ENCODE peak calls at places on chromosomes 11 and 22, in ten cellular contexts. One of them, this sample, is unnamed. For H3K36me3 and H3K4me1, the result is how much of the 10 kb centered on the place peaks cover.

GRCh38 chr11:62792193-62792575 is 378 bp upstream of the TMEM223 start:
- DNase-seq in effector memory CD4-positive, alpha-beta T cell: no peak
- DNase-seq in hepatocyte: peak
- DNase-seq in colonic mucosa: peak
- DNase-seq in tibial nerve: no peak
- DNase-seq in uterus: no peak
- DNase-seq in ovary: no peak
- DNase-seq in OCI-LY7: no peak
- DNase-seq in left lung: no peak
- DNase-seq in GM23248: no peak
- DNase-seq in this sample: peak

GRCh38 chr22:45912910-45913309 is 64.1 kb downstream of the WNT7B start:
- DNase-seq in ovary: no peak
- DNase-seq in GM23248: no peak
- DNase-seq in colonic mucosa: no peak
- DNase-seq in left lung: no peak
- DNase-seq in effector memory CD4-positive, alpha-beta T cell: no peak
- DNase-seq in uterus: no peak
- DNase-seq in OCI-LY7: no peak
- DNase-seq in tibial nerve: no peak
- DNase-seq in hepatocyte: no peak
- DNase-seq in this sample: no peak

GRCh38 chr11:48116843-48117242 is 99.8 kb upstream of the OR4B1 start:
- DNase-seq in uterus: no peak
- DNase-seq in effector memory CD4-positive, alpha-beta T cell: no peak
- DNase-seq in OCI-LY7: peak
- DNase-seq in GM23248: peak
- DNase-seq in tibial nerve: no peak
- DNase-seq in colonic mucosa: no peak
- DNase-seq in hepatocyte: no peak
- DNase-seq in ovary: no peak
- DNase-seq in left lung: no peak
- DNase-seq in this sample: no peak

GRCh38 chr22:20526628-20527355 is 19.4 kb downstream of the MED15 start:
- DNase-seq in GM23248: peak
- DNase-seq in ovary: no peak
- DNase-seq in hepatocyte: peak
- DNase-seq in left lung: no peak
- DNase-seq in tibial nerve: no peak
- DNase-seq in effector memory CD4-positive, alpha-beta T cell: no peak
- DNase-seq in uterus: no peak
- DNase-seq in OCI-LY7: no peak
- DNase-seq in colonic mucosa: no peak
- DNase-seq in this sample: no peak

GRCh38 chr22:35620624-35621245 is 3.6 kb upstream of the MB start:
- DNase-seq in colonic mucosa: no peak
- DNase-seq in left lung: no peak
- DNase-seq in effector memory CD4-positive, alpha-beta T cell: no peak
- DNase-seq in ovary: no peak
- DNase-seq in OCI-LY7: no peak
- DNase-seq in GM23248: peak
- DNase-seq in uterus: peak
- DNase-seq in hepatocyte: peak
- DNase-seq in tibial nerve: no peak
- DNase-seq in this sample: peak

GRCh38 chr22:46878549-46878948 is 116.1 kb downstream of the TBC1D22A start:
- DNase-seq in hepatocyte: no peak
- DNase-seq in GM23248: no peak
- DNase-seq in tibial nerve: no peak
- DNase-seq in ovary: no peak
- DNase-seq in left lung: no peak
- DNase-seq in OCI-LY7: no peak
- DNase-seq in effector memory CD4-positive, alpha-beta T cell: no peak
- DNase-seq in uterus: no peak
- DNase-seq in colonic mucosa: no peak
- DNase-seq in this sample: no peak

GRCh38 chr22:42747701-42748513 is 27.2 kb upstream of the A4GALT start:
- DNase-seq in colonic mucosa: no peak
- DNase-seq in tibial nerve: no peak
- DNase-seq in uterus: no peak
- DNase-seq in ovary: no peak
- DNase-seq in hepatocyte: peak
- DNase-seq in OCI-LY7: no peak
- DNase-seq in left lung: no peak
- DNase-seq in effector memory CD4-positive, alpha-beta T cell: no peak
- DNase-seq in GM23248: peak
- DNase-seq in this sample: no peak

GRCh38 chr11:63569570-63569969 is 6.4 kb upstream of the PLAAT2 start:
- DNase-seq in colonic mucosa: no peak
- DNase-seq in left lung: no peak
- DNase-seq in OCI-LY7: no peak
- DNase-seq in GM23248: no peak
- DNase-seq in tibial nerve: no peak
- DNase-seq in ovary: no peak
- DNase-seq in effector memory CD4-positive, alpha-beta T cell: no peak
- DNase-seq in hepatocyte: no peak
- DNase-seq in uterus: no peak
- DNase-seq in this sample: no peak

GRCh38 chr11:71499546-71499945 is 27.5 kb upstream of the KRTAP5-7 start:
- DNase-seq in OCI-LY7: no peak
- DNase-seq in GM23248: no peak
- DNase-seq in left lung: no peak
- DNase-seq in colonic mucosa: no peak
- DNase-seq in ovary: no peak
- DNase-seq in uterus: no peak
- DNase-seq in tibial nerve: no peak
- DNase-seq in effector memory CD4-positive, alpha-beta T cell: no peak
- DNase-seq in hepatocyte: no peak
- DNase-seq in this sample: peak

GRCh38 chr11:3614742-3615171 is 27.0 kb downstream of the ART5 start:
- DNase-seq in effector memory CD4-positive, alpha-beta T cell: peak
- DNase-seq in left lung: no peak
- DNase-seq in colonic mucosa: no peak
- DNase-seq in OCI-LY7: no peak
- DNase-seq in tibial nerve: no peak
- DNase-seq in uterus: no peak
- DNase-seq in hepatocyte: no peak
- DNase-seq in ovary: no peak
- DNase-seq in GM23248: peak
- DNase-seq in this sample: peak

GRCh38 chr22:49025791-49026475 is 801.7 kb downstream of the BRD1 start:
- DNase-seq in left lung: peak
- DNase-seq in uterus: no peak
- DNase-seq in effector memory CD4-positive, alpha-beta T cell: no peak
- DNase-seq in colonic mucosa: no peak
- DNase-seq in OCI-LY7: no peak
- DNase-seq in GM23248: no peak
- DNase-seq in hepatocyte: no peak
- DNase-seq in ovary: no peak
- DNase-seq in tibial nerve: no peak
- DNase-seq in this sample: no peak

DNA sequence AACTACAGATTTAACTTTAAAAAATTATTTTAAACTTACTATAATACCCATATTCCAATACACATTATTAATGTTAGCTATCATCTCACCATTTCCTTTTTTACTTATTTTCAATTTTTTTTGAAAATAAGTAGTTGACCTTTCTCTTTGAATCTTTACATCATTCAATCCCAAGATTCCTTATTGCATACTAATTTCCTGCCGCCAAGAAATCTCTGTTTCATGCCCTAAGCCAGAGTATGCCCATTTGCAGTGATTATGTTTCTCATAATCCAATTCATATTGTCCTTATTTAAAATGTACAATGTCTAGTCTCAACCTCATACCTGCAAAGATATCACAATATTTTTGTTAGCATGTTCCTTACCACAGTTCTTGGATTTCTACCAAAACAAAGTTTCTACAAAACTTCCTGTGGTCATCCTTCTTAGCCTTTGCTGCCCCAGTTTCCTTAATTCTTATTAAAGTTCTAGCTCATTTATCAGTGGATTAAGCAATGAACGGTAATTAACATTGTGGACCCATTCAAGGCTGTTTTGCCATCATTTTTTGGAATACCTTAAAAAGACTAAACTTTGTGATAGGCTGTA is 75.3 kb downstream of the CD44 start:
- DNase-seq in hepatocyte: no peak
- DNase-seq in tibial nerve: no peak
- DNase-seq in effector memory CD4-positive, alpha-beta T cell: no peak
- DNase-seq in GM23248: peak
- DNase-seq in uterus: no peak
- DNase-seq in OCI-LY7: no peak
- DNase-seq in left lung: no peak
- DNase-seq in colonic mucosa: no peak
- DNase-seq in ovary: no peak
- DNase-seq in this sample: no peak
- H3K36me3 ChIP-seq in hepatocyte: under half
- H3K36me3 ChIP-seq in tibial nerve: under half
- H3K36me3 ChIP-seq in effector memory CD4-positive, alpha-beta T cell: half or more
- H3K36me3 ChIP-seq in GM23248: half or more
- H3K36me3 ChIP-seq in uterus: under half
- H3K36me3 ChIP-seq in OCI-LY7: under half
- H3K36me3 ChIP-seq in left lung: half or more
- H3K36me3 ChIP-seq in colonic mucosa: under half
- H3K36me3 ChIP-seq in ovary: under half
- H3K36me3 ChIP-seq in this sample: under half

GRCh38 chr11:14369598-14369997 is 10.6 kb upstream of the RRAS2 start:
- DNase-seq in hepatocyte: no peak
- DNase-seq in OCI-LY7: no peak
- DNase-seq in colonic mucosa: no peak
- DNase-seq in left lung: no peak
- DNase-seq in GM23248: no peak
- DNase-seq in uterus: no peak
- DNase-seq in tibial nerve: no peak
- DNase-seq in ovary: no peak
- DNase-seq in effector memory CD4-positive, alpha-beta T cell: no peak
- DNase-seq in this sample: no peak
- H3K4me3 ChIP-seq in hepatocyte: no peak
- H3K4me3 ChIP-seq in OCI-LY7: no peak
- H3K4me3 ChIP-seq in colonic mucosa: no peak
- H3K4me3 ChIP-seq in left lung: no peak
- H3K4me3 ChIP-seq in GM23248: no peak
- H3K4me3 ChIP-seq in uterus: no peak
- H3K4me3 ChIP-seq in tibial nerve: no peak
- H3K4me3 ChIP-seq in ovary: no peak
- H3K4me3 ChIP-seq in effector memory CD4-positive, alpha-beta T cell: no peak
- H3K4me3 ChIP-seq in this sample: no peak

DNA sequence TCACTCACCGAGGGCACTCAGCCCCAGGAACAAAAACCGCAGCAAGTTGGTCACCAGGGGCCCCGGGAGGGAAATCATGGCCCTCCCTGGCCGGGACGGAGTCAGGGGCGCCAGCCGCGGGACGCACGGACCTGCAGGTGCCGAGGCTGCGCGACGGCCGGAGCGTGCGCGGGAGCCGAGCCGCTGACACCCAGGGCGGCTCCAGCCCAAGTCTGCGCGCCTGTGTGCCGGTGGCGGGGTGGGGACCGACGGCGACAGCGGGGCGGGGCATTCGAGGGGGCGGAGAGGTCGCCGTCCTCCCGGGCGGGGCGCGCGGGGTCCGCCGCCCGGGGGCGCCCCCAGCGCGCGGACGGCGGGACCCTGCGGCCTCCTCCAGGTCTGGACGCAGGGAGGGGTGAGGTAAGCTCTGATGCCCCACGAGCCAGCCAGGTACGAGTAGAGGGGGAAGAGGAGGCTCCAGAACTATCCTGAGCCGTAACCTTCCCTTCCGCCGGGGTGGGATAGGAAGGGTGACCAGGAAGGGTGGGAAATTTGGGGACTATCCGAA is at the start of gene ESAM:
- DNase-seq in uterus: no peak
- DNase-seq in tibial nerve: no peak
- DNase-seq in colonic mucosa: peak
- DNase-seq in OCI-LY7: peak
- DNase-seq in effector memory CD4-positive, alpha-beta T cell: peak
- DNase-seq in left lung: peak
- DNase-seq in ovary: no peak
- DNase-seq in GM23248: peak
- DNase-seq in hepatocyte: peak
- DNase-seq in this sample: no peak
- H3K4me1 ChIP-seq in uterus: under half
- H3K4me1 ChIP-seq in tibial nerve: half or more
- H3K4me1 ChIP-seq in colonic mucosa: under half
- H3K4me1 ChIP-seq in OCI-LY7: under half
- H3K4me1 ChIP-seq in effector memory CD4-positive, alpha-beta T cell: under half
- H3K4me1 ChIP-seq in left lung: under half
- H3K4me1 ChIP-seq in ovary: under half
- H3K4me1 ChIP-seq in GM23248: under half
- H3K4me1 ChIP-seq in hepatocyte: under half
- H3K4me1 ChIP-seq in this sample: under half

GRCh38 chr22:38431266-38432010 is 23.6 kb downstream of the KCNJ4 start:
- DNase-seq in GM23248: no peak
- DNase-seq in OCI-LY7: no peak
- DNase-seq in colonic mucosa: no peak
- DNase-seq in hepatocyte: no peak
- DNase-seq in effector memory CD4-positive, alpha-beta T cell: no peak
- DNase-seq in tibial nerve: no peak
- DNase-seq in uterus: no peak
- DNase-seq in left lung: no peak
- DNase-seq in ovary: no peak
- DNase-seq in this sample: no peak

GRCh38 chr22:38435960-38436359 is 19.0 kb downstream of the KCNJ4 start:
- DNase-seq in GM23248: no peak
- DNase-seq in ovary: no peak
- DNase-seq in effector memory CD4-positive, alpha-beta T cell: no peak
- DNase-seq in left lung: no peak
- DNase-seq in colonic mucosa: no peak
- DNase-seq in OCI-LY7: no peak
- DNase-seq in tibial nerve: no peak
- DNase-seq in hepatocyte: no peak
- DNase-seq in uterus: no peak
- DNase-seq in this sample: no peak

GRCh38 chr22:38435010-38435409 is 20.0 kb downstream of the KCNJ4 start:
- DNase-seq in ovary: no peak
- DNase-seq in uterus: no peak
- DNase-seq in hepatocyte: no peak
- DNase-seq in left lung: no peak
- DNase-seq in colonic mucosa: no peak
- DNase-seq in tibial nerve: no peak
- DNase-seq in GM23248: no peak
- DNase-seq in effector memory CD4-positive, alpha-beta T cell: no peak
- DNase-seq in OCI-LY7: no peak
- DNase-seq in this sample: no peak

GRCh38 chr22:38432264-38432663 is 22.7 kb downstream of the KCNJ4 start:
- DNase-seq in OCI-LY7: no peak
- DNase-seq in tibial nerve: no peak
- DNase-seq in hepatocyte: no peak
- DNase-seq in uterus: no peak
- DNase-seq in GM23248: no peak
- DNase-seq in ovary: no peak
- DNase-seq in left lung: no peak
- DNase-seq in colonic mucosa: no peak
- DNase-seq in effector memory CD4-positive, alpha-beta T cell: no peak
- DNase-seq in this sample: no peak

DNA sequence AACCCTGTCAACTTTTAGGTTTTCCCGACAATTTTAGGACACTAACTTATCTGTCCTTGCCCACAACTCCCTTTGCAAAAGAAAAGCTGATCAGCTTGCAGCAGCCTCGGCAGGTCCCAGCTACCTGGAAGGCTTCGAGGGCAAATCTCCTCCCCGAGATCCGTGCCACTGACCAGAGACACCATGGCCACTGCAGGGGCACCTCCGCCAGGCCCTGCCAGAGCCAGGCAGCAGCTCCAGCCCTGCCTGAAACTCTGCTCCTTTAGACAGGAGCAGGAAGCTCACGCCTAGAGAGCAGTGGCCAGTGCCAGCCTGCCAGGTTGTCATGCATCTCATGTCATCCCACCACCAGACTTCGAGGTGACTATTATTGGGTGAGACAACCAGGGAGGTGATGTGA is 21.1 kb downstream of the KCNJ4 start:
- DNase-seq in left lung: no peak
- DNase-seq in colonic mucosa: no peak
- DNase-seq in GM23248: no peak
- DNase-seq in hepatocyte: no peak
- DNase-seq in ovary: no peak
- DNase-seq in effector memory CD4-positive, alpha-beta T cell: no peak
- DNase-seq in OCI-LY7: no peak
- DNase-seq in tibial nerve: no peak
- DNase-seq in uterus: no peak
- DNase-seq in this sample: no peak
- H3K36me3 ChIP-seq in left lung: under half
- H3K36me3 ChIP-seq in colonic mucosa: under half
- H3K36me3 ChIP-seq in GM23248: under half
- H3K36me3 ChIP-seq in hepatocyte: under half
- H3K36me3 ChIP-seq in ovary: under half
- H3K36me3 ChIP-seq in effector memory CD4-positive, alpha-beta T cell: under half
- H3K36me3 ChIP-seq in OCI-LY7: under half
- H3K36me3 ChIP-seq in tibial nerve: under half
- H3K36me3 ChIP-seq in uterus: under half
- H3K36me3 ChIP-seq in this sample: under half

This sample was measured in gastrocnemius medialis.